ENCODE peak calls at places on chromosomes 4 and X, in seven cellular contexts. D is neuronal stem cell, H is H9, Q is mesenchymal stem cell, W is H1, I is trophoblast cell, Z is mesendoderm. L is an unnamed sample.

GRCh38 chrX:153778151-153778551 is 2.7 kb upstream of the SRPK3 start:
- DNase-seq in D (no peak), H (no peak), Q (no peak), W (no peak), I (no peak), Z (no peak), L (no peak)

GRCh38 chr4:168744021-168744420 is 247.2 kb downstream of the PALLD start:
- DNase-seq in D (no peak), H (no peak), Q (peak; percentile 85), W (no peak), I (no peak), Z (no peak), L (peak; percentile 63)

GRCh38 chrX:9912341-9912740 is 54.8 kb upstream of the CLDN34 start:
- DNase-seq in D (peak; percentile 37), H (peak; percentile 62), Q (no peak), W (no peak), I (no peak), Z (peak; percentile 36), L (peak; percentile 45)

GRCh38 chr4:2954358-2955185 is 8.6 kb downstream of the NOP14 start:
- DNase-seq in D (no peak), H (peak; percentile 68), Q (no peak), W (no peak), I (no peak), Z (peak; percentile 76), L (no peak)

GRCh38 chr4:158315706-158316105 is 105.4 kb downstream of the TMEM144 start:
- DNase-seq in D (no peak), H (no peak), Q (no peak), W (no peak), I (no peak), Z (no peak), L (peak; percentile 92)

GRCh38 chr4:53510981-53511380 is 80.3 kb downstream of the LNX1 start:
- DNase-seq in D (no peak), H (no peak), Q (peak; percentile 55), W (no peak), I (no peak), Z (no peak), L (peak; percentile 6)

GRCh38 chr4:152605641-152606304 is 69.9 kb upstream of the FBXW7 start:
- DNase-seq in D (no peak), H (no peak), Q (peak; percentile 90), W (no peak), I (no peak), Z (peak; percentile 94), L (peak; percentile 34)

GRCh38 chrX:115649461-115650063 is 88.6 kb downstream of the PLS3 start:
- DNase-seq in D (no peak), H (peak; percentile 41), Q (no peak), W (no peak), I (peak; percentile 1), Z (peak; percentile 71), L (no peak)

GRCh38 chrX:153766098-153766817 is 2.2 kb downstream of the PLXNB3 start:
- DNase-seq in D (no peak), H (peak; percentile 36), Q (peak; percentile 83), W (no peak), I (no peak), Z (peak; percentile 50), L (peak; percentile 71)

GRCh38 chr4:4425696-4426095 is 38.8 kb downstream of the NSG1 start:
- DNase-seq in D (no peak), H (peak; percentile 24), Q (no peak), W (no peak), I (no peak), Z (no peak), L (no peak)

GRCh38 chr4:104879367-104879766 is 267.3 kb upstream of the TET2 start:
- DNase-seq in D (no peak), H (no peak), Q (no peak), W (no peak), I (no peak), Z (no peak), L (no peak)

GRCh38 chr4:149292422-149293055 is 523.1 kb downstream of the IQCM start:
- DNase-seq in D (no peak), H (no peak), Q (no peak), W (no peak), I (no peak), Z (no peak), L (no peak)

GRCh38 chr4:81335221-81335912 is 120.3 kb upstream of the PRKG2 start:
- DNase-seq in D (no peak), H (no peak), Q (no peak), W (no peak), I (no peak), Z (no peak), L (peak; percentile 25)

GRCh38 chr4:93066746-93067145 is 761.8 kb upstream of the ATOH1 start:
- DNase-seq in D (no peak), H (no peak), Q (peak; percentile 19), W (no peak), I (no peak), Z (no peak), L (peak; percentile 1)

GRCh38 chr4:109837014-109837413 is 9.2 kb downstream of the RRH start:
- DNase-seq in D (no peak), H (no peak), Q (no peak), W (no peak), I (no peak), Z (no peak), L (no peak)

GRCh38 chr4:176779421-176779820 is 13.3 kb downstream of the VEGFC start:
- DNase-seq in D (no peak), H (no peak), Q (no peak), W (no peak), I (no peak), Z (no peak), L (no peak)

DNA sequence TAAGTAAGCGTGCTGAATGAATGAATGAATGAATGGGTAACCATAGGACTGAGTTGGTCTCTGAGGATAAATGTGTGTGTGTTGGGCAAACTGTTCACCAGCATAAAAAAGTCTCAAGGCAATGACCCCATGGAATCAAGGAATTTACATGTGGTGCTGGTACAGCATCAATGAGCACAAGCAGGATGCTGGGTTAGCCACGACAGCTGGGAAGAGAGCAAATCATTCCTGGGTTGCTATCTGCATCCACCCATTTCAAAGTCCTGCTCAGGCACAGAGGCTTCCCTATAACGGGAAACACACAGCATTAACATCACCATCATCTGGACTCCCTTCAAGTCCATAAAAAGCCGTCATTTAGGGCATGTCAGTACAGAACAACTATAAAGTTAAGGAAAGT is 41.7 kb downstream of the CCDC149 start:
- DNase-seq in D (no peak), H (no peak), Q (no peak), W (no peak), I (no peak), Z (no peak), L (no peak)
- H3K23ac ChIP-seq in D (no peak overlapping the region), H (no peak overlapping the region), Q (no peak overlapping the region), W (no peak overlapping the region), I (no peak overlapping the region), Z (no peak overlapping the region), L (no peak overlapping the region)

DNA sequence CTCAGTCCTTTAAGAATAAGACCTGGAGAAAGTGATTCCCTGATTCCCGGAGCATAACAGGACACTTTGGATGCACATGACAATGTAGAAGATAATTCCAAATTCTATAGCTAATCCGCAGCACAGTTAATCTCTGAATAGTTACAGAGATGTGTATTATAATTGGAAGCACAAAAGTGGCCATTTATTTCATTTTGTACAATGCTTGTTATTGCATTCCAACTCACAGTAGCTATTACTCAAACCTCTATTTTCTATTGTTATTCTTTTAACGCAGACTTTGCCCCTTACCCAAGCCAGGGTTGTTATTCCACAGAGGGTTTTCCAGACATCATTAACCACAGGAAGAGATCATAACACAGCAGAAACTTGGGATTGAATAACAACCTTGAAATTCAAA is 984.1 kb upstream of the TENM3 start:
- DNase-seq in D (no peak), H (no peak), Q (no peak), W (no peak), I (no peak), Z (no peak), L (no peak)
- H3K23ac ChIP-seq in D (no peak overlapping the region), H (no peak overlapping the region), Q (no peak overlapping the region), W (no peak overlapping the region), I (no peak overlapping the region), Z (no peak overlapping the region), L (no peak overlapping the region)

GRCh38 chrX:45154033-45154360 is 46.7 kb downstream of the DIPK2B start:
- DNase-seq in D (no peak), H (no peak), Q (no peak), W (no peak), I (no peak), Z (no peak), L (no peak)
- H3K23ac ChIP-seq in D (no peak overlapping the region), H (no peak overlapping the region), Q (no peak overlapping the region), W (no peak overlapping the region), I (no peak overlapping the region), Z (no peak overlapping the region), L (no peak overlapping the region)

GRCh38 chrX:41240504-41240903 is 93.5 kb upstream of the DDX3X start:
- DNase-seq in D (no peak), H (no peak), Q (no peak), W (no peak), I (no peak), Z (no peak), L (no peak)

GRCh38 chrX:41238543-41238942 is 95.4 kb upstream of the DDX3X start:
- DNase-seq in D (no peak), H (no peak), Q (peak; percentile 77), W (no peak), I (no peak), Z (peak; percentile 54), L (peak; percentile 76)

GRCh38 chrX:41234962-41235361 is 99.0 kb upstream of the DDX3X start:
- DNase-seq in D (no peak), H (no peak), Q (no peak), W (no peak), I (no peak), Z (no peak), L (no peak)

GRCh38 chrX:41233988-41234387 is 100.0 kb upstream of the DDX3X start:
- DNase-seq in D (no peak), H (no peak), Q (no peak), W (no peak), I (no peak), Z (no peak), L (no peak)

GRCh38 chrX:41236629-41237028 is 97.3 kb upstream of the DDX3X start:
- DNase-seq in D (no peak), H (no peak), Q (peak; percentile 19), W (no peak), I (no peak), Z (no peak), L (no peak)
- H3K23ac ChIP-seq in D (no peak overlapping the region), H (no peak overlapping the region), Q (no peak overlapping the region), W (no peak overlapping the region), I (no peak overlapping the region), Z (no peak overlapping the region), L (no peak overlapping the region)

GRCh38 chrX:31459361-31459760 is 387.5 kb upstream of the FTHL17 start:
- DNase-seq in D (no peak), H (no peak), Q (no peak), W (no peak), I (no peak), Z (no peak), L (peak; percentile 35)

DNA sequence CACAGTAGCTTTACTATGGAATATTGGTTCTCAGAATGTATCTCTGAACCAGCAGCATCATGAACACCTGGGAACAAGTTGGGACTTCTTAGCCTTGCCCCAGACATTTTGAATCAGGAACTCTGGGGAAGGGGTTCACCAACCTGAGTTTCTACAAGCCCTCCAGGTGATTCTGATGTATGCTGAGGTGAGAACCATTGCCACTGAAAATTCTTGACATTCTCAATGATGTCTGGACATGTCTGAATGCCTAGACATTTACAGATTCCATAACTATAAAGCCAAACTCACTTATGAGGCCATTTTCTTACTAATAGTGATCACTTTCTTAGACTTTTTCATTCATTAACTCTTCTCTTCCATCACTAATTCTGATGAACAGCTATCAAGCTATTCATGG is 389.4 kb upstream of the FTHL17 start:
- DNase-seq in D (no peak), H (no peak), Q (no peak), W (no peak), I (no peak), Z (no peak), L (no peak)
- H3K23ac ChIP-seq in D (no peak overlapping the region), H (no peak overlapping the region), Q (no peak overlapping the region), W (no peak overlapping the region), I (no peak overlapping the region), Z (no peak overlapping the region), L (no peak overlapping the region)

L was measured in IMR-90.